ENCODE peak calls at places on chromosomes 2 and 18, in five cellular contexts. E, U, K, H and S are unnamed samples.

GRCh38 chr18:63606526-63606925 is 19.4 kb downstream of the SERPINB13 start:
- DNase-seq in E (no peak), U (no peak), K (no peak), H (no peak), S (no peak)

GRCh38 chr2:28401411-28401810 is 8.8 kb downstream of the FOSL2 start:
- DNase-seq in E (no peak), U (no peak), K (no peak), H (no peak), S (no peak)

GRCh38 chr18:3889121-3889520 is 439.1 kb downstream of the TGIF1 start:
- DNase-seq in E (no peak), U (no peak), K (no peak), H (no peak), S (no peak)

GRCh38 chr18:11040823-11041712 is 108.3 kb downstream of the PIEZO2 start:
- DNase-seq in E (no peak), U (peak), K (no peak), H (peak), S (peak)

GRCh38 chr2:98476192-98476868 is 31.7 kb downstream of the INPP4A start:
- DNase-seq in E (no peak), U (no peak), K (no peak), H (no peak), S (no peak)

GRCh38 chr2:27582695-27583389 is at the start of gene ZNF512:
- DNase-seq in E (peak), U (peak), K (peak), H (peak), S (peak)

GRCh38 chr2:62176771-62177170 is 19.1 kb upstream of the B3GNT2 start:
- DNase-seq in E (no peak), U (peak), K (no peak), H (no peak), S (no peak)

GRCh38 chr2:10668402-10669012 is 21.3 kb downstream of the NOL10 start:
- DNase-seq in E (no peak), U (peak), K (no peak), H (peak), S (peak)

GRCh38 chr2:205682239-205683021 is at the start of gene NRP2:
- DNase-seq in E (no peak), U (no peak), K (peak), H (peak), S (peak)

GRCh38 chr2:159497256-159497655 is 119.1 kb downstream of the BAZ2B start:
- DNase-seq in E (no peak), U (peak), K (no peak), H (no peak), S (peak)

GRCh38 chr2:56026828-56027227 is 103.2 kb upstream of the EFEMP1 start:
- DNase-seq in E (no peak), U (no peak), K (no peak), H (no peak), S (no peak)

GRCh38 chr2:48148841-48149240 is 242.5 kb upstream of the FBXO11 start:
- DNase-seq in E (no peak), U (peak), K (no peak), H (no peak), S (no peak)

GRCh38 chr18:4888251-4888650 is 308.8 kb downstream of the AKAIN1 start:
- DNase-seq in E (no peak), U (no peak), K (no peak), H (no peak), S (no peak)

GRCh38 chr2:43171789-43172188 is 54.6 kb downstream of the ZFP36L2 start:
- DNase-seq in E (no peak), U (peak), K (peak), H (peak), S (peak)

GRCh38 chr2:20353597-20353996 is 3.0 kb upstream of the PUM2 start:
- DNase-seq in E (no peak), U (peak), K (no peak), H (peak), S (peak)

GRCh38 chr2:6993230-6993640 is 76.0 kb downstream of the RNF144A start:
- DNase-seq in E (no peak), U (no peak), K (peak), H (no peak), S (no peak)

GRCh38 chr18:9716780-9717563 is 8.9 kb downstream of the RAB31 start:
- DNase-seq in E (no peak), U (no peak), K (no peak), H (no peak), S (no peak)

DNA sequence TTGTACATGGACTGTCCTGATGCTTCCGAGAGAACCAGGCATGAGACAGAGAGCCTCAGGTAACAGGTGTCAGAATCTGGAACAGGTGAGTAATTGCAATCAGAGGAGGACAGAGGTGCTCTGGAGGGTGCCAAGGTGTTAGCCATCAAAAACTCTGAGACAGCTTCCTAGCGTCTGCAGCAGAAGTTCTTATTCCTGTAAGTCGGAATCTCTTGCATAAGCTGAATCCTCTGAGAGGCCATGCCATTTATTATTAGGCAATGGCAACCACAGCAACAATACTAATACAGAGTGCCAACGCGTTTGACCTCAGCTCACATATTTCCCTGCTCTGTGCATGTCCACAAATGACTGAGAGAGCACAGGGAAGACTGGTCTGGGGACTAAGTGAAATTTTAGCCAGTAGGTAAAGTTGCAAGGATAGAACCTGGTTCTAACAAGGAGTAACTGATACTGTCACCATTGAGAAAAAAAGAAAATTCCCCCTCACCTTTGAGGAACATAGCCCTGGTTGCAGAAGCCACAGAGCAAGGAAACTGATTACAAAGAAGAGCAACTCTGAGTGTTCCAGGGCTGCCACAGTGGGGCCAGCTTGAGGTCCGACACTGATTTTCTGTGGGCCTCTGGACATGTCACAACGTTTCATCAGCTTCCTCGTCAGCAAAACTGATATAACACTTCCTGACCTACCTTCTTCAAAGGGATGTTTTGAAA is 55.1 kb upstream of the ACSL3 start:
- DNase-seq in E (no peak), U (no peak), K (no peak), H (peak), S (no peak)
- H3K4me3 ChIP-seq in E (no peak), U (no peak), K (no peak), H (no peak), S (no peak)

GRCh38 chr2:217977840-217978535 is 24.8 kb downstream of the TNS1 start:
- DNase-seq in E (no peak), U (no peak), K (no peak), H (no peak), S (no peak)
- H3K4me3 ChIP-seq in E (no peak), U (no peak), K (peak), H (peak), S (peak)

GRCh38 chr2:85216927-85217326 is 83.7 kb downstream of the TCF7L1 start:
- DNase-seq in E (no peak), U (no peak), K (no peak), H (no peak), S (no peak)
- H3K4me3 ChIP-seq in E (no peak), U (no peak), K (no peak), H (no peak), S (no peak)

DNA sequence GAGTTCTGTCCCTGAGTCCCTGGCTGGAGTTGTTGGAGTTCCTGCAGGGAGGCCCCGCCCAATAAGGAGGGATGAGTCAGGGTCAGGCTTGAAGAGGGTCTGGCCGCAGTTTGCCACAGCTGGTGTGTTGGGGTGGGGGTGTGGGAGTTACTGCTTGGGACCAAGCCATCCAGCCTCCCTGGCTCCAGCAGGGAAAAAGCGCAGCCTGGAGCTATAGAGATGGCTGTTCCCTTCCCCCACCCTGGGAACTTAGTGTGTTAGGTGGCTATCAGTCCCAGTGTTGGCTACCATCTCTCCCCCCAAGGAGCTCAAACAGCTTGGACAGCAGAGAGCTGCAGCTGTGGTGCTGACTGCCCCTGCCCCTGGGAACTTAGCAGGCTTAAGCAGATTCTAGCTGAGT is 13.2 kb upstream of the TANK start:
- DNase-seq in E (no peak), U (no peak), K (no peak), H (no peak), S (no peak)
- H3K4me3 ChIP-seq in E (no peak), U (no peak), K (no peak), H (no peak), S (no peak)

DNA sequence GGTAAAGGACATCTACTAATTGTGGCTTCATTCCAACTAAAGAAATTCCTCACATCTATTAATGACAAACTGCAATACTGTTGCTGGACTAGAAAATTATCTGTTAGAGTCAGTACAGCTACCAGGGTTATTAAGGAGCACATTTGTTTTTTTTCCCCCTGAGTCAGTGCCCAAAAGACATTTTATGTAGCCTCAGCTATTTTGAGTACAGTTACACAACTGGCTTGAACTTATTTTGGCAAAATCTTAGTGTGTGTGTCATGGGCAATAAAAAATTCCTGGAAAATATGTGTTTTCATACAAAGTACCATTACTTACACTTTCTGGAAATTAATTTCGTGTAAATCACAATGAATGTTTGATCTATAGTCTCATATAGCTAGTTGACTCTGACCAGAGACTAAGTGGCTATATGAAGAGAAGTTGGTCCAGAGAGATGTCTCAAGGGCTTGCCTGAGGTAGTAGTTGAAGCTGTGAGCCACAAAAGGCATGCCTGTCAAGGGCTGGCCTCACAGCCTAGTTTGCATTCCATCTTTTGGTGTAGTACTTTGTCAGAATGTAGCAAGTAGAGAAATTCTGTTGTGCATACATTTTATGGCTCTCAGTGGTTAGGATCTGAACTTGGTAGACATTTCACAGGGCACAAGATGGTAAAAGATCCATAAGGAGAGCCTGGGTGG is 283.4 kb downstream of the MTX2 start:
- DNase-seq in E (no peak), U (no peak), K (no peak), H (no peak), S (no peak)
- H3K4me3 ChIP-seq in E (no peak), U (no peak), K (no peak), H (no peak), S (no peak)